ENCODE peak calls at places on chromosomes 1 and 21, in five cellular contexts. O is naive thymus-derived CD4-positive, alpha-beta T cell; U is progenitor cell of endocrine pancreas; Z is NCI-H774; T is Panc1. A is an unnamed sample.

GRCh38 chr1:226429868-226430715 is 22.2 kb upstream of the PARP1 start:
- DNase-seq in O (no peak), U (no peak), Z (no peak), T (no peak), A (no peak)

GRCh38 chr1:170807432-170807831 is 127.9 kb upstream of the MROH9 start:
- DNase-seq in O (no peak), U (no peak), Z (no peak), T (no peak), A (no peak)

GRCh38 chr21:42424848-42425602 is 21.3 kb downstream of the UBASH3A start:
- DNase-seq in O (peak), U (no peak), Z (no peak), T (no peak), A (no peak)

GRCh38 chr1:17032741-17033140 is 21.0 kb upstream of the ATP13A2 start:
- DNase-seq in O (no peak), U (no peak), Z (no peak), T (no peak), A (no peak)

GRCh38 chr1:167563579-167564246 is 10.2 kb upstream of the CREG1 start:
- DNase-seq in O (no peak), U (no peak), Z (no peak), T (no peak), A (no peak)

GRCh38 chr21:42086969-42087368 is 15.9 kb downstream of the UMODL1 start:
- DNase-seq in O (no peak), U (no peak), Z (no peak), T (no peak), A (no peak)

GRCh38 chr1:63836830-63837229 is 63.0 kb downstream of the ROR1 start:
- DNase-seq in O (no peak), U (no peak), Z (no peak), T (no peak), A (no peak)

GRCh38 chr1:52658795-52659194 is 25.8 kb downstream of the SHISAL2A start:
- DNase-seq in O (no peak), U (no peak), Z (no peak), T (no peak), A (no peak)

GRCh38 chr21:44748621-44749020 is 37.2 kb upstream of the TSPEAR start:
- DNase-seq in O (no peak), U (no peak), Z (no peak), T (no peak), A (no peak)

GRCh38 chr1:84504580-84505021 is 1.6 kb upstream of the SPATA1 start:
- DNase-seq in O (no peak), U (no peak), Z (no peak), T (no peak), A (no peak)

GRCh38 chr1:17540255-17541001 is 930 bp downstream of the ARHGEF10L start:
- DNase-seq in O (no peak), U (peak), Z (no peak), T (no peak), A (no peak)

GRCh38 chr1:58727363-58727762 is 27.5 kb upstream of the MYSM1 start:
- DNase-seq in O (no peak), U (no peak), Z (no peak), T (peak), A (peak)

GRCh38 chr1:12171206-12172041 is 4.6 kb downstream of the TNFRSF1B start:
- DNase-seq in O (no peak), U (no peak), Z (no peak), T (no peak), A (no peak)

GRCh38 chr1:85544689-85545203 is 35.8 kb upstream of the CCN1 start:
- DNase-seq in O (no peak), U (no peak), Z (no peak), T (peak), A (no peak)

GRCh38 chr1:35177237-35177786 is 15.6 kb downstream of the SFPQ start:
- DNase-seq in O (no peak), U (no peak), Z (no peak), T (no peak), A (no peak)

GRCh38 chr1:16172232-16172830 is 16.5 kb upstream of the EPHA2 start:
- DNase-seq in O (no peak), U (no peak), Z (no peak), T (no peak), A (no peak)

GRCh38 chr1:14929547-14930223 is 223.9 kb upstream of the TMEM51 start:
- DNase-seq in O (no peak), U (no peak), Z (no peak), T (no peak), A (no peak)

GRCh38 chr1:50333595-50333974 is 89.7 kb downstream of the DMRTA2 start:
- DNase-seq in O (peak), U (peak), Z (peak), T (no peak), A (no peak)

GRCh38 chr1:47986741-47987140 is 10.4 kb downstream of the TRABD2B start:
- DNase-seq in O (no peak), U (no peak), Z (no peak), T (no peak), A (no peak)

GRCh38 chr21:42632771-42633690 is 20.4 kb upstream of the PDE9A start:
- DNase-seq in O (no peak), U (no peak), Z (no peak), T (no peak), A (no peak)

GRCh38 chr1:228393268-228393699 is 13.4 kb downstream of the TRIM11 start:
- DNase-seq in O (no peak), U (no peak), Z (no peak), T (no peak), A (peak)

GRCh38 chr1:245003246-245003645 is 138.9 kb upstream of the HNRNPU start:
- DNase-seq in O (no peak), U (no peak), Z (no peak), T (no peak), A (no peak)

GRCh38 chr1:247914941-247915662 is 5.0 kb upstream of the OR2T8 start:
- DNase-seq in O (no peak), U (no peak), Z (no peak), T (no peak), A (no peak)

GRCh38 chr1:54229281-54229891 is 29.4 kb downstream of the MRPL37 start:
- DNase-seq in O (no peak), U (no peak), Z (no peak), T (no peak), A (no peak)

GRCh38 chr1:159076438-159076752 is 171 bp downstream of the AIM2 start:
- DNase-seq in O (no peak), U (no peak), Z (no peak), T (no peak), A (no peak)

GRCh38 chr1:46131093-46131492 is 1.3 kb downstream of the PIK3R3 start:
- DNase-seq in O (no peak), U (no peak), Z (peak), T (no peak), A (no peak)

GRCh38 chr1:1144122-1144842 is 28.4 kb upstream of the C1orf159 start:
- DNase-seq in O (peak), U (no peak), Z (peak), T (no peak), A (no peak)

GRCh38 chr21:45530423-45531113 is 11.7 kb downstream of the SLC19A1 start:
- DNase-seq in O (no peak), U (no peak), Z (no peak), T (no peak), A (no peak)

GRCh38 chr1:201346337-201346939 is 31.0 kb downstream of the TNNT2 start:
- DNase-seq in O (no peak), U (peak), Z (peak), T (no peak), A (no peak)

GRCh38 chr1:100009458-100009857 is 39.7 kb downstream of the SLC35A3 start:
- DNase-seq in O (no peak), U (no peak), Z (no peak), T (no peak), A (no peak)

GRCh38 chr1:225766967-225767413 is 10.6 kb upstream of the SRP9 start:
- DNase-seq in O (no peak), U (no peak), Z (no peak), T (no peak), A (no peak)

GRCh38 chr1:24762133-24762676 is 17.0 kb downstream of the CLIC4 start:
- DNase-seq in O (no peak), U (no peak), Z (no peak), T (no peak), A (no peak)

GRCh38 chr21:39098696-39099111 is 84.5 kb downstream of the PSMG1 start:
- DNase-seq in O (no peak), U (no peak), Z (no peak), T (no peak), A (no peak)

GRCh38 chr1:231206856-231207255 is 34.2 kb upstream of the GNPAT start:
- DNase-seq in O (no peak), U (no peak), Z (no peak), T (no peak), A (no peak)

GRCh38 chr1:211415700-211416099 is 76.3 kb downstream of the RD3 start:
- DNase-seq in O (no peak), U (no peak), Z (no peak), T (no peak), A (no peak)

GRCh38 chr1:83418558-83418957 is 580.4 kb downstream of the TTLL7 start:
- DNase-seq in O (no peak), U (no peak), Z (no peak), T (no peak), A (no peak)

GRCh38 chr1:109705411-109705810 is 6.6 kb upstream of the GSTM5 start:
- DNase-seq in O (no peak), U (no peak), Z (no peak), T (no peak), A (no peak)